ENCODE peak calls at places on chromosome 1, in five cellular contexts. One of them, this sample, is unnamed.

GRCh38 chr1:229114781-229115417 is 156.0 kb upstream of the RAB4A start:
- DNase-seq in CD4-positive, alpha-beta T cell: no peak
- DNase-seq in HFFc6: no peak
- DNase-seq in GM12865: no peak
- DNase-seq in fibroblast of the aortic adventitia: no peak
- DNase-seq in this sample: no peak

GRCh38 chr1:208668991-208669390 is 424.8 kb upstream of the PLXNA2 start:
- DNase-seq in CD4-positive, alpha-beta T cell: no peak
- DNase-seq in HFFc6: no peak
- DNase-seq in GM12865: no peak
- DNase-seq in fibroblast of the aortic adventitia: no peak
- DNase-seq in this sample: no peak

GRCh38 chr1:161001537-161001936 is 19.4 kb downstream of the F11R start:
- DNase-seq in CD4-positive, alpha-beta T cell: no peak
- DNase-seq in HFFc6: peak
- DNase-seq in GM12865: no peak
- DNase-seq in fibroblast of the aortic adventitia: no peak
- DNase-seq in this sample: no peak

GRCh38 chr1:221998781-221999180 is 256.9 kb upstream of the DUSP10 start:
- DNase-seq in CD4-positive, alpha-beta T cell: no peak
- DNase-seq in HFFc6: no peak
- DNase-seq in GM12865: no peak
- DNase-seq in fibroblast of the aortic adventitia: no peak
- DNase-seq in this sample: no peak

GRCh38 chr1:43184388-43184787 is 12.3 kb downstream of the CFAP57 start:
- DNase-seq in CD4-positive, alpha-beta T cell: no peak
- DNase-seq in HFFc6: no peak
- DNase-seq in GM12865: no peak
- DNase-seq in fibroblast of the aortic adventitia: no peak
- DNase-seq in this sample: no peak

GRCh38 chr1:16618719-16619118 is 5.4 kb upstream of the NBPF1 start:
- DNase-seq in CD4-positive, alpha-beta T cell: no peak
- DNase-seq in HFFc6: no peak
- DNase-seq in GM12865: no peak
- DNase-seq in fibroblast of the aortic adventitia: no peak
- DNase-seq in this sample: no peak

GRCh38 chr1:180133193-180133592 is 21.5 kb upstream of the QSOX1 start:
- DNase-seq in CD4-positive, alpha-beta T cell: no peak
- DNase-seq in HFFc6: no peak
- DNase-seq in GM12865: no peak
- DNase-seq in fibroblast of the aortic adventitia: no peak
- DNase-seq in this sample: no peak

GRCh38 chr1:235073331-235073967 is 55.2 kb downstream of the TOMM20 start:
- DNase-seq in CD4-positive, alpha-beta T cell: no peak
- DNase-seq in HFFc6: no peak
- DNase-seq in GM12865: no peak
- DNase-seq in fibroblast of the aortic adventitia: no peak
- DNase-seq in this sample: no peak

GRCh38 chr1:89598450-89599331 is 34.2 kb upstream of the LRRC8C start:
- DNase-seq in CD4-positive, alpha-beta T cell: no peak
- DNase-seq in HFFc6: peak
- DNase-seq in GM12865: peak
- DNase-seq in fibroblast of the aortic adventitia: peak
- DNase-seq in this sample: peak

GRCh38 chr1:60589046-60589748 is 493.2 kb upstream of the NFIA start:
- DNase-seq in CD4-positive, alpha-beta T cell: no peak
- DNase-seq in HFFc6: no peak
- DNase-seq in GM12865: no peak
- DNase-seq in fibroblast of the aortic adventitia: peak
- DNase-seq in this sample: no peak

GRCh38 chr1:228988655-228989054 is 253.4 kb downstream of the RHOU start:
- DNase-seq in CD4-positive, alpha-beta T cell: no peak
- DNase-seq in HFFc6: no peak
- DNase-seq in GM12865: no peak
- DNase-seq in fibroblast of the aortic adventitia: peak
- DNase-seq in this sample: no peak

GRCh38 chr1:24010650-24011049 is 30.5 kb upstream of the SRSF10 start:
- DNase-seq in CD4-positive, alpha-beta T cell: no peak
- DNase-seq in HFFc6: no peak
- DNase-seq in GM12865: no peak
- DNase-seq in fibroblast of the aortic adventitia: no peak
- DNase-seq in this sample: no peak

GRCh38 chr1:47765236-47765635 is 231.9 kb downstream of the TRABD2B start:
- DNase-seq in CD4-positive, alpha-beta T cell: no peak
- DNase-seq in HFFc6: no peak
- DNase-seq in GM12865: no peak
- DNase-seq in fibroblast of the aortic adventitia: no peak
- DNase-seq in this sample: no peak

GRCh38 chr1:176878750-176879536 is 285.6 kb downstream of the ASTN1 start:
- DNase-seq in CD4-positive, alpha-beta T cell: no peak
- DNase-seq in HFFc6: no peak
- DNase-seq in GM12865: no peak
- DNase-seq in fibroblast of the aortic adventitia: no peak
- DNase-seq in this sample: no peak

GRCh38 chr1:206883160-206883559 is 14.1 kb upstream of the IL24 start:
- DNase-seq in CD4-positive, alpha-beta T cell: no peak
- DNase-seq in HFFc6: no peak
- DNase-seq in GM12865: no peak
- DNase-seq in fibroblast of the aortic adventitia: peak
- DNase-seq in this sample: no peak

GRCh38 chr1:165898837-165899236 is 71.4 kb downstream of the UCK2 start:
- DNase-seq in CD4-positive, alpha-beta T cell: no peak
- DNase-seq in HFFc6: peak
- DNase-seq in GM12865: no peak
- DNase-seq in fibroblast of the aortic adventitia: peak
- DNase-seq in this sample: no peak

DNA sequence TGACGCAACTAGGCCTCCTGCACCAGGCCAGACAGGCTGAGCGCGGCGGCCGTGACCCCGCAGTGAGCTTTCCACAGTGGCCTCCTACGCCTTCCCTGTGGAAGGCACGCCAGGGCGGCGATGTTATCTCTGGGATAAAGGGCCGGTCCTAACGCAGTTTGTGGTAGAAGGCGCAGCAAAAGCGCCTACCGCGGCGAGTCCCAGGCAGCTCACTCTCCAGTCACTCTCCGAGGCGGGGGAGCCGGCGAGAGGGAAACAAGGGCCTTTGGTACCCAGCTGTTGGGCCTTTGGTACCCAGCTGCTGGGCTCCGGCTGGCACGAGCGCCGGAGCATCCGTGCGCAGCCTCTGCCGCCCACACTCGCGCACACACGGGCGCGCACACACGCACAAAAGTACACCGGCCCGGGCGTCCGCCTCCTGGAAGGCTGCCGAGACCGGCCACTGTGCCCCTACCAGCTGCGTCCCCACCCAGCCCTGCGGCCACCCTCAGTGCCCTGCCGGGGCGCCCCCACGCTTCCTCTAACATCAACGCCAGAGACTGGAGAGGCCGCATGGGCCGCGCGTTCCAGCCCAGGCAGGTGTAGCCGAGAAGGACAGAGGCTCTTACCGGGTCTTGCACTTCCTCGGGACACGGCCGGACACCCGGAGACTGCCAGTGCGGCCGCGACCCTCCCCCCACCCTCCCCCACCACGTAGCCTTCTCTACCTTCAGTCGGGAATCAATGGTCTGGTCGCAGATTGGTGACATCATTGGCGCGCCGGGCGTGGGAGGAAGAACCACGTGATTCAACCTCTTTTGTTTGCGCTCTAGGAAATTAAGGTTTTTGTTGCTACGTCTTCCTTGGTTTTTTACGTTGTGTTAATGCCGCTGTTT is 19.5 kb upstream of the ADAR start:
- DNase-seq in CD4-positive, alpha-beta T cell: peak
- DNase-seq in HFFc6: peak
- DNase-seq in GM12865: peak
- DNase-seq in fibroblast of the aortic adventitia: peak
- DNase-seq in this sample: peak
- TF ChIP-seq CTCF in CD4-positive, alpha-beta T cell: no peak
- TF ChIP-seq CTCF in HFFc6: no peak
- TF ChIP-seq CTCF in GM12865: no peak
- TF ChIP-seq CTCF in fibroblast of the aortic adventitia: no peak
- TF ChIP-seq CTCF in this sample: no peak

GRCh38 chr1:110387048-110387748 is 3.6 kb downstream of the SLC16A4 start:
- DNase-seq in CD4-positive, alpha-beta T cell: no peak
- DNase-seq in HFFc6: no peak
- DNase-seq in GM12865: no peak
- DNase-seq in fibroblast of the aortic adventitia: no peak
- DNase-seq in this sample: no peak
- TF ChIP-seq CTCF in CD4-positive, alpha-beta T cell: no peak
- TF ChIP-seq CTCF in HFFc6: no peak
- TF ChIP-seq CTCF in GM12865: no peak
- TF ChIP-seq CTCF in fibroblast of the aortic adventitia: no peak
- TF ChIP-seq CTCF in this sample: no peak

GRCh38 chr1:2093055-2093454 is 42.8 kb downstream of the PRKCZ start:
- DNase-seq in CD4-positive, alpha-beta T cell: no peak
- DNase-seq in HFFc6: no peak
- DNase-seq in GM12865: no peak
- DNase-seq in fibroblast of the aortic adventitia: no peak
- DNase-seq in this sample: no peak

GRCh38 chr1:2093636-2094035 is 43.4 kb downstream of the PRKCZ start:
- DNase-seq in CD4-positive, alpha-beta T cell: no peak
- DNase-seq in HFFc6: no peak
- DNase-seq in GM12865: no peak
- DNase-seq in fibroblast of the aortic adventitia: no peak
- DNase-seq in this sample: no peak

GRCh38 chr1:2090216-2090890 is 40.1 kb downstream of the PRKCZ start:
- DNase-seq in CD4-positive, alpha-beta T cell: no peak
- DNase-seq in HFFc6: no peak
- DNase-seq in GM12865: no peak
- DNase-seq in fibroblast of the aortic adventitia: no peak
- DNase-seq in this sample: no peak

GRCh38 chr1:2089051-2089450 is 38.8 kb downstream of the PRKCZ start:
- DNase-seq in CD4-positive, alpha-beta T cell: no peak
- DNase-seq in HFFc6: no peak
- DNase-seq in GM12865: no peak
- DNase-seq in fibroblast of the aortic adventitia: no peak
- DNase-seq in this sample: no peak

DNA sequence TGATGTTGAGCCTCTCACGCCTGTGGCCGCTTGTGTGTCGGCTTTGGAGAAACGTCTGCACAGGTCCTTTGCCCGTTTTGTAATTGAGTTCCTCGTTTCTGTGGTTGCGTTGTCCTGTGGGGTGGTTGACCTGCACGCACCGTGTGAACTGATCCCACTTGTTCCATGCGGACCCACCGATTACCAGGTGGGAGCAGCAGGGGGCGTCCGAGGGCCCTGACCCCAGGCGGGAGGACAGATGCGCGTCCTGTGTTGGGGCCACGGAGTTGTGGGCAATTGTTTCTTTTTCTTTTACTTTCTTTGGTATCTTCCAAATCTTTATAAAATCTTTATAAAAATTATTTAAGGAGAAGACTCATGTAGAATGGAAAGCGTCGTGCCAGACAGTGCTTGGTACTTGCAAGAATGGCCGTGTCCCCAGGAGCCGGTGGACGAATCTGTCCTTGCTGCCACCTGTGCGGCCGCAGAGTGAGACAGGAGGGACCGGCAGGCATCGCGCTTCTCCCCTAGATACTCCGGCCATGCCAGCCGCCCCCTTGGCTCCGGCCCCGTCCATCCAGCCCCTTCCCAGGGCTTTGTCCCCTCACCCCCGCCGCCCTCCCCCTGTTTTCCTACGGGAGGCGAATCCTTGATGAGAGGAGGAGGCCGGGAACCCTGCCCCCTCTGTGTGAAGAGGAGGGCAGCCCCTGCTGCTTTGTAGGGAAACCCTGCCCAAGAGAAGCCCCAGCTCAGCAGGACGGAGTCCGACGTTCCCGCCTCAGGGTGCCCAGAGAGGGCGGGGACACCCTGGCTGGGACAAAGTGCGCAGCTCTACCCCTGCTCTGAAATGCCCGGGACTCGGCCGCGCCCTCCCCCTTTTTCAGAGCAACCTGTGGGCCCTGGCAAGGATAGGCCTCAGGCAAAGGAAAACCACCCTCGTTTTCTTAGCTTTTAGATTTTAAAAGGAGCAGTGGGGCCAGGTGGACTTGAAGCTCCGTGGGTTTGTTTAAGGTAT is 41.7 kb downstream of the PRKCZ start:
- DNase-seq in CD4-positive, alpha-beta T cell: peak
- DNase-seq in HFFc6: no peak
- DNase-seq in GM12865: no peak
- DNase-seq in fibroblast of the aortic adventitia: peak
- DNase-seq in this sample: no peak
- TF ChIP-seq CTCF in CD4-positive, alpha-beta T cell: peak
- TF ChIP-seq CTCF in HFFc6: peak
- TF ChIP-seq CTCF in GM12865: peak
- TF ChIP-seq CTCF in fibroblast of the aortic adventitia: peak
- TF ChIP-seq CTCF in this sample: peak

DNA sequence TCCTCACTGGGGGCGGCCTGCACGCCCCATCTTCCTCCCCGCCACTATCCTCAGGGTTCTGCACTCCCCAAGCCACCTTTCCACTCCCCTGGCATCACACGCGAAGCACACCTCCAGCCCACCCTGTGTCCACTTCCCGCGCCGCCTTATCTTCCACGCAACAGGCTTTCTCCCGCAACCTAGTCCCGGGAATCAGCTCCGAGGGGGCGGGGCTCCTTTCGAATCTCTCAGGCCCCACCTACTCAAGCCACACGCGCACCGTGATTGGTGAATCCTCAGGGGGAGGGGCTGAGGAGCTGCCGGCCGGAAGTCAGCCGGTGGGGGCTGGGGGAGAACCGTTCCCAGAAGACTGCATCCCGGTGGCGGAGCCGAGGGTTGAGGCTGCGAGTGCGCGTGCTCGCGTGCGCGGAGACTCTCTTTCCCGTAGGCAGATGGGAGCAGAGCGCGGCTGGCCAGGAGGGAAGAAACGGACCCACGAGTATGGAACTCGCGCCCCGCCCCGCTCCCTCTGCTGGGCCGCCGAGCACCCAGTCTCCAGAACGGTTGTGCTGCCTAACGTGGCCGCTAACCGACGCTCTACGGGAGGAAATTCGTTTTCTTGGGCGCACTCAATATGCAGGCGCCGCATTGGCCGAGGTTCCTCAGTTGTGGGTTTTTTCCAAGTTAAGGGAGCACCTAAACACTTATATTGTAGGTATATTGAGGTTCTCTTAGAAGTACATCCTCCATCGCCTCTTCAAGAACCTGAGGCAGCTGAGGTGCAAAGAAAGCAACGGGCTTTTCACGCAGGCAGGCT is at the start of gene PSRC1:
- DNase-seq in CD4-positive, alpha-beta T cell: peak
- DNase-seq in HFFc6: peak
- DNase-seq in GM12865: peak
- DNase-seq in fibroblast of the aortic adventitia: peak
- DNase-seq in this sample: peak
- TF ChIP-seq CTCF in CD4-positive, alpha-beta T cell: peak
- TF ChIP-seq CTCF in HFFc6: peak
- TF ChIP-seq CTCF in GM12865: peak
- TF ChIP-seq CTCF in fibroblast of the aortic adventitia: peak
- TF ChIP-seq CTCF in this sample: peak

DNA sequence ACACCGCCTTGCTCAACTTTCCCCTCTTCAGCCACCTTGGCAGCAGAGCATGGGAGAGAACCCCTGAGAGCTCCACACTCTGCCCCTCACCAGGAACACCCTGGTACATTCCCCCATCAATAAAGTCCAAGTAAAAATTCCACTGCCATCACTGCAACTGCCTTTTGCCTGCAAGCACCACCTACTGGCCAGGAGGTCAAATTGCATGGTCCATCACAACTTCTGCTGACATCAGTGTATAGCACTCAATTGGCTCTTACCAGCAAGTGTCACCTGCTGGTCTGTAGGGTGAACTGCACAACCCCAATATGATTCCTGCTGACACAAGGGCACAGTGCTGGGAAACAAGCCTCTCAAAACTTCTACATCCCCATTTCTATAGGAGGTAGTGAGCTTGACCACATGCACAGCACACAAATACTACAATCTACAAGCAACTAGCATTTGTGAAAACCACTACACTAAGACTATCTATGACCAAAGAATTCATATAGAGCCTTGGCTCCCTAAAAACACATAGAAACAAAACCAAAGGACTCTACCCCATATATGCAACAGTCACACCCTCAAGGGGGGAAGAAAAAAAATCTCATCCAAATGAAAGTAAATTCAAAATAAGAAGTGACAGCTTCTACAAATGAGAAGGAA is 69.2 kb downstream of the FASLG start:
- DNase-seq in CD4-positive, alpha-beta T cell: peak
- DNase-seq in HFFc6: peak
- DNase-seq in GM12865: peak
- DNase-seq in fibroblast of the aortic adventitia: no peak
- DNase-seq in this sample: no peak
- TF ChIP-seq CTCF in CD4-positive, alpha-beta T cell: peak
- TF ChIP-seq CTCF in HFFc6: peak
- TF ChIP-seq CTCF in GM12865: peak
- TF ChIP-seq CTCF in fibroblast of the aortic adventitia: peak
- TF ChIP-seq CTCF in this sample: peak